ENCODE peak calls at places on chromosomes 11 and 22, in seven cellular contexts. T, B, X, E, R, Z and L are unnamed samples.
A peak's percentile ranks its signal among the peaks of the same experiment; 100 is the strongest.

GRCh38 chr22:49914256-49914655 is 4.0 kb downstream of the ALG12 start:
- DNase-seq in R (no peak), X (no peak), Z (no peak), E (no peak), B (no peak), T (no peak), L (no peak)

GRCh38 chr22:50396751-50397370 is 53.7 kb downstream of the PPP6R2 start:
- DNase-seq in T (no peak), B (peak; percentile 20), Z (no peak), X (peak; percentile 81), E (no peak), R (peak; percentile 57), L (no peak)

GRCh38 chr11:66478823-66479740 is 1.2 kb upstream of the DPP3 start:
- DNase-seq in Z (peak; percentile 33), R (peak; percentile 59), T (no peak), X (peak; percentile 56), B (peak; percentile 20), E (no peak), L (no peak)

GRCh38 chr11:14373941-14374646 is 15.1 kb upstream of the RRAS2 start:
- DNase-seq in T (no peak), X (peak; percentile 75), B (peak; percentile 75), R (no peak), E (no peak), Z (peak; percentile 83), L (no peak)

GRCh38 chr11:119505861-119506260 is 82.9 kb upstream of the THY1 start:
- DNase-seq in X (no peak), Z (no peak), B (peak; percentile 13), E (no peak), R (no peak), T (no peak), L (no peak)

GRCh38 chr11:35927730-35928129 is 16.1 kb upstream of the LDLRAD3 start:
- DNase-seq in E (no peak), T (no peak), B (peak; percentile 38), Z (peak; percentile 90), R (peak; percentile 32), X (no peak), L (no peak)

GRCh38 chr11:43987384-43988039 is 45.1 kb downstream of the C11orf96 start:
- DNase-seq in E (no peak), R (peak; percentile 86), T (no peak), X (peak; percentile 20), Z (no peak), B (peak; percentile 80), L (no peak)

GRCh38 chr11:118663381-118663780 is 16.1 kb downstream of the TREH start:
- DNase-seq in E (peak; percentile 24), Z (no peak), X (no peak), B (no peak), R (no peak), T (no peak), L (no peak)

GRCh38 chr11:113562981-113563461 is 87.8 kb upstream of the DRD2 start:
- DNase-seq in B (no peak), R (no peak), X (peak; percentile 44), Z (peak; percentile 14), T (no peak), E (no peak), L (no peak)

GRCh38 chr11:91435694-91436375 is 788.8 kb upstream of the FAT3 start:
- DNase-seq in T (no peak), B (no peak), X (peak; percentile 76), R (no peak), E (no peak), Z (no peak), L (no peak)

GRCh38 chr11:118625976-118626375 is 18.6 kb downstream of the PHLDB1 start:
- DNase-seq in R (peak; percentile 17), T (no peak), B (no peak), Z (no peak), E (peak; percentile 68), X (peak; percentile 67), L (no peak)

GRCh38 chr11:47229161-47229560 is 14.4 kb downstream of the DDB2 start:
- DNase-seq in E (no peak), R (no peak), Z (no peak), T (no peak), B (no peak), X (no peak), L (no peak)

GRCh38 chr11:122308286-122308685 is 192.3 kb upstream of the BLID start:
- DNase-seq in T (no peak), X (no peak), B (no peak), R (no peak), E (no peak), Z (no peak), L (no peak)

GRCh38 chr11:122310701-122311100 is 194.7 kb upstream of the BLID start:
- DNase-seq in E (no peak), X (no peak), T (no peak), Z (no peak), R (no peak), B (no peak), L (no peak)

GRCh38 chr11:122317337-122317736 is 201.3 kb upstream of the BLID start:
- DNase-seq in T (no peak), E (no peak), R (peak; percentile 45), B (peak; percentile 87), Z (no peak), X (peak; percentile 60), L (no peak)

GRCh38 chr11:122309262-122309925 is 193.4 kb upstream of the BLID start:
- DNase-seq in R (no peak), E (no peak), Z (no peak), X (no peak), B (no peak), T (no peak), L (no peak)

GRCh38 chr11:122313581-122313980 is 197.6 kb upstream of the BLID start:
- DNase-seq in T (no peak), E (no peak), R (no peak), B (no peak), Z (peak; percentile 60), X (no peak), L (no peak)
- H3K4ac ChIP-seq in T (no peak overlapping the region), E (no peak overlapping the region), R (no peak overlapping the region), B (no peak overlapping the region), Z (no peak overlapping the region), X (no peak overlapping the region), L (no peak overlapping the region)

GRCh38 chr11:12812849-12813248 is 138.6 kb downstream of the TEAD1 start:
- DNase-seq in T (no peak), R (no peak), Z (no peak), X (no peak), E (no peak), B (no peak), L (no peak)

GRCh38 chr11:12811861-12812260 is 137.6 kb downstream of the TEAD1 start:
- DNase-seq in R (no peak), E (no peak), B (no peak), T (no peak), X (no peak), Z (no peak), L (no peak)

GRCh38 chr11:12807621-12808020 is 133.4 kb downstream of the TEAD1 start:
- DNase-seq in X (no peak), R (no peak), E (no peak), B (no peak), T (no peak), Z (no peak), L (no peak)

GRCh38 chr11:12808519-12808918 is 134.3 kb downstream of the TEAD1 start:
- DNase-seq in B (peak; percentile 76), T (no peak), X (no peak), E (no peak), R (peak; percentile 69), Z (no peak), L (no peak)

DNA sequence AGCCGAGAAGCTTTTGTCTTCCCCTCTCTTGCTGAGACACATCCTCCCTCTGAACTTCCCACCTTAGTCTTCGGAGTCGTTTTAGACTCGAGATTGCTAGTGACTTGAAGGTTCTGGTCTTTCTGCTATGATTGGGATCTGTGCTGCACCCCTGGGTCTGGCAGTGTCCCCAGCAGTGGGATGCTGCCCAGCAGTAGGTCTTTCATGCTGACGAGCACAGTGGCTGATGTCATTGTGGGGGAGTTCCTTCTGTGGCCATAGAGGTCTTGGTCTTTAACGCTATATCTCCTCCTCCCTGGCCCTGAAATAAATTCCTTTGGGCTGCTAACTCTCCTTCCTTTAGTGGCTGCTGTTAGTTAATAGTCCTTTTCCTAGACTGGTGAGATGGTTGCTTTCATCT is 136.3 kb downstream of the TEAD1 start:
- DNase-seq in Z (no peak), X (no peak), E (no peak), B (peak; percentile 64), T (no peak), R (peak; percentile 41), L (no peak)
- H3K4ac ChIP-seq in Z (peak overlapping the region; percentile 59), X (no peak overlapping the region), E (no peak overlapping the region), B (peak overlapping the region; percentile 13), T (no peak overlapping the region), R (no peak overlapping the region), L (no peak overlapping the region)

GRCh38 chr11:59416613-59417012 is 9.6 kb downstream of the OR5A2 start:
- DNase-seq in E (no peak), T (no peak), Z (no peak), X (no peak), R (no peak), B (no peak), L (no peak)

GRCh38 chr11:59417023-59417422 is 9.2 kb downstream of the OR5A2 start:
- DNase-seq in T (no peak), X (no peak), Z (no peak), B (no peak), R (no peak), E (no peak), L (no peak)

GRCh38 chr11:59418151-59418550 is 8.1 kb downstream of the OR5A2 start:
- DNase-seq in Z (no peak), X (no peak), E (no peak), B (no peak), T (no peak), R (no peak), L (no peak)

GRCh38 chr11:59413646-59414045 is 12.6 kb downstream of the OR5A2 start:
- DNase-seq in E (no peak), B (no peak), X (no peak), Z (no peak), R (no peak), T (no peak), L (no peak)
- H3K4ac ChIP-seq in E (no peak overlapping the region), B (no peak overlapping the region), X (no peak overlapping the region), Z (no peak overlapping the region), R (no peak overlapping the region), T (no peak overlapping the region), L (no peak overlapping the region)

GRCh38 chr11:83564845-83565244 is 278.7 kb upstream of the CCDC90B start:
- DNase-seq in Z (no peak), R (no peak), E (no peak), B (no peak), X (no peak), T (no peak), L (no peak)

GRCh38 chr11:83571301-83571700 is 285.1 kb upstream of the CCDC90B start:
- DNase-seq in E (no peak), B (peak; percentile 65), X (no peak), R (peak; percentile 32), Z (no peak), T (no peak), L (no peak)

GRCh38 chr11:83568474-83568873 is 282.3 kb upstream of the CCDC90B start:
- DNase-seq in Z (no peak), E (no peak), B (no peak), X (no peak), T (no peak), R (no peak), L (no peak)

GRCh38 chr11:83569134-83569805 is 283.1 kb upstream of the CCDC90B start:
- DNase-seq in B (no peak), R (no peak), X (no peak), Z (no peak), T (no peak), E (no peak), L (no peak)

DNA sequence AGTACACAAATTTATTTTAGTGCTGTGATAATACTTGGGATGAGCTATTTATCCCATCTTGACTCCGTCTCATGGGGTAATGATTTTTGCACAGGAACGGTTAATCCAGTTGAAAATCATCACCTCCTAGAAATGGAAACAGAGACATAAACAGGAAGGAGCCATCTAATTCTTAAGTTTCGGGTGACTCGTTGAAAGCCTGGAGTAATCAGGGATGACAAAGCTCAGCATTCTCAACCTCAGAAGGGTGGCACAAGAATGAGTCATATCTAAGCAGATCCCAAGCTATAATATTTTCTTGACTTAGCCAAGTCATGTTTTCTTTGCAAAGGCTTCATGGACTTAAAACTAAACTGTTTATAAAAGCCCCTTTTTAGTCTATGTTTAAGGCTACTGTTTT is 280.8 kb upstream of the CCDC90B start:
- DNase-seq in B (peak; percentile 83), X (peak; percentile 69), T (no peak), R (peak; percentile 86), E (no peak), Z (no peak), L (no peak)
- H3K4ac ChIP-seq in B (no peak overlapping the region), X (no peak overlapping the region), T (no peak overlapping the region), R (no peak overlapping the region), E (no peak overlapping the region), Z (no peak overlapping the region), L (no peak overlapping the region)